ENCODE peak calls at places on chromosomes 5 and 9, in nine cellular contexts. L is sigmoid colon, O is upper lobe of left lung, K is ovary, T is HepG2, C is A549, B is stomach, S is K562, N is H1. E is an unnamed sample.

GRCh38 chr5:150114102-150114641 is 27.8 kb upstream of the CSF1R start:
- DNase-seq in L (no peak), O (peak; percentile 33), K (no peak), T (no peak), C (no peak), B (peak; percentile 18), S (no peak), N (peak; percentile 47), E (peak; percentile 4)

GRCh38 chr5:136011427-136012001 is 17.3 kb upstream of the TGFBI start:
- DNase-seq in L (no peak), O (no peak), K (no peak), T (no peak), C (peak; percentile 84), B (no peak), S (no peak), N (no peak), E (no peak)

GRCh38 chr9:117189121-117189520 is 225.7 kb downstream of the ASTN2 start:
- DNase-seq in L (no peak), O (no peak), K (no peak), T (no peak), C (no peak), B (no peak), S (no peak), N (no peak), E (no peak)

GRCh38 chr9:135893104-135893503 is 14.2 kb downstream of the CAMSAP1 start:
- DNase-seq in L (no peak), O (no peak), K (no peak), T (no peak), C (no peak), B (no peak), S (no peak), N (no peak), E (no peak)

GRCh38 chr5:54148062-54148461 is 162.3 kb downstream of the ARL15 start:
- DNase-seq in L (no peak), O (no peak), K (no peak), T (no peak), C (no peak), B (no peak), S (no peak), N (no peak), E (no peak)

GRCh38 chr5:131289738-131290137 is 25.9 kb downstream of the CDC42SE2 start:
- DNase-seq in L (no peak), O (no peak), K (no peak), T (no peak), C (no peak), B (no peak), S (no peak), N (no peak), E (no peak)

GRCh38 chr9:92292338-92293074 is 991 bp downstream of the IARS1 start:
- DNase-seq in L (no peak), O (no peak), K (no peak), T (peak; percentile 18), C (peak; percentile 22), B (no peak), S (no peak), N (no peak), E (no peak)

GRCh38 chr9:81146684-81147337 is 542.5 kb downstream of the TLE1 start:
- DNase-seq in L (no peak), O (no peak), K (no peak), T (no peak), C (peak; percentile 19), B (no peak), S (no peak), N (no peak), E (no peak)

GRCh38 chr9:113456235-113456634 is 7.3 kb upstream of the RGS3 start:
- DNase-seq in L (no peak), O (no peak), K (no peak), T (peak; percentile 41), C (no peak), B (no peak), S (no peak), N (no peak), E (no peak)

GRCh38 chr5:33074548-33074947 is 363.4 kb downstream of the NPR3 start:
- DNase-seq in L (no peak), O (no peak), K (no peak), T (no peak), C (no peak), B (no peak), S (no peak), N (no peak), E (no peak)

GRCh38 chr5:108521841-108522506 is 140.1 kb upstream of the FBXL17 start:
- DNase-seq in L (no peak), O (no peak), K (no peak), T (peak; percentile 53), C (peak; percentile 63), B (no peak), S (peak; percentile 51), N (no peak), E (no peak)

GRCh38 chr9:127174386-127175318 is 52.2 kb upstream of the ANGPTL2 start:
- DNase-seq in L (peak; percentile 57), O (no peak), K (peak; percentile 16), T (no peak), C (no peak), B (peak; percentile 14), S (no peak), N (no peak), E (no peak)
- TF ChIP-seq EP300 in L (no peak), O (no peak), K (no peak), T (no peak), C (no peak), B (no peak), S (no peak), N (no peak), E (no peak)

GRCh38 chr5:6402939-6403338 is 24.6 kb upstream of the MED10 start:
- DNase-seq in L (no peak), O (no peak), K (no peak), T (no peak), C (no peak), B (no peak), S (no peak), N (no peak), E (no peak)

GRCh38 chr5:6401410-6401809 is 23.1 kb upstream of the MED10 start:
- DNase-seq in L (no peak), O (no peak), K (no peak), T (no peak), C (no peak), B (no peak), S (no peak), N (no peak), E (no peak)

GRCh38 chr5:6397536-6398269 is 19.4 kb upstream of the MED10 start:
- DNase-seq in L (no peak), O (peak; percentile 30), K (no peak), T (no peak), C (no peak), B (no peak), S (no peak), N (no peak), E (no peak)

GRCh38 chr5:6398570-6399230 is 20.4 kb upstream of the MED10 start:
- DNase-seq in L (no peak), O (no peak), K (no peak), T (no peak), C (no peak), B (no peak), S (no peak), N (no peak), E (no peak)

GRCh38 chr5:6399978-6400910 is 21.9 kb upstream of the MED10 start:
- DNase-seq in L (no peak), O (no peak), K (no peak), T (no peak), C (no peak), B (no peak), S (no peak), N (no peak), E (no peak)
- TF ChIP-seq EP300 in L (no peak), O (no peak), K (no peak), T (no peak), C (no peak), B (no peak), S (no peak), N (no peak), E (no peak)

GRCh38 chr9:123957168-123957721 is 27.3 kb upstream of the DENND1A start:
- DNase-seq in L (no peak), O (no peak), K (no peak), T (no peak), C (no peak), B (no peak), S (no peak), N (no peak), E (no peak)
- TF ChIP-seq EP300 in L (no peak), O (no peak), K (no peak), T (no peak), C (no peak), B (no peak), S (no peak), N (no peak), E (no peak)

GRCh38 chr9:96034553-96035122 is 159.1 kb downstream of the ERCC6L2 start:
- DNase-seq in L (no peak), O (no peak), K (no peak), T (no peak), C (no peak), B (no peak), S (no peak), N (no peak), E (no peak)

GRCh38 chr9:96038914-96039313 is 163.4 kb downstream of the ERCC6L2 start:
- DNase-seq in L (no peak), O (no peak), K (no peak), T (no peak), C (no peak), B (no peak), S (no peak), N (no peak), E (no peak)

GRCh38 chr9:96033896-96034295 is 158.4 kb downstream of the ERCC6L2 start:
- DNase-seq in L (no peak), O (no peak), K (no peak), T (no peak), C (no peak), B (no peak), S (no peak), N (no peak), E (no peak)

GRCh38 chr9:96040591-96041461 is 165.3 kb downstream of the ERCC6L2 start:
- DNase-seq in L (no peak), O (no peak), K (no peak), T (peak; percentile 37), C (peak; percentile 76), B (peak; percentile 70), S (no peak), N (no peak), E (no peak)

GRCh38 chr9:96038271-96038670 is 162.8 kb downstream of the ERCC6L2 start:
- DNase-seq in L (no peak), O (no peak), K (no peak), T (no peak), C (no peak), B (no peak), S (no peak), N (no peak), E (no peak)
- TF ChIP-seq EP300 in L (no peak), O (no peak), K (no peak), T (no peak), C (no peak), B (no peak), S (no peak), N (no peak), E (no peak)

GRCh38 chr9:36665921-36666429 is 93.3 kb downstream of the MELK start:
- DNase-seq in L (no peak), O (no peak), K (no peak), T (no peak), C (no peak), B (no peak), S (peak; percentile 47), N (no peak), E (no peak)
- TF ChIP-seq EP300 in L (no peak), O (no peak), K (no peak), T (no peak), C (no peak), B (no peak), S (peak; percentile 50), N (no peak), E (no peak)